ENCODE peak calls at places on chromosome 21, in six cellular contexts. R is naive thymus-derived CD8-positive, alpha-beta T cell; L is NT2/D1; K is activated CD4-positive, alpha-beta T cell treated with anti-CD3 and anti-CD28 coated beads, Interleukin-2, amount 50 U/mL, for 1 hour; F is nucleus accumbens; C is cardiac muscle cell. U is an unnamed sample.

GRCh38 chr21:34126269-34126668 is 52.9 kb downstream of the MRPS6 start:
- DNase-seq in R (peak), L (no peak), K (peak), F (peak), C (no peak), U (no peak)

GRCh38 chr21:23601549-23601948 is 2005.7 kb downstream of the MRPL39 start:
- DNase-seq in R (no peak), L (no peak), K (no peak), F (no peak), C (no peak), U (no peak)

GRCh38 chr21:45457161-45457831 is 52.3 kb downstream of the COL18A1 start:
- DNase-seq in R (no peak), L (no peak), K (no peak), F (no peak), C (no peak), U (no peak)

GRCh38 chr21:43281661-43282357 is 113.0 kb downstream of the CRYAA start:
- DNase-seq in R (no peak), L (no peak), K (no peak), F (no peak), C (no peak), U (no peak)

GRCh38 chr21:33976082-33976979 is 60.7 kb upstream of the ATP5PO start:
- DNase-seq in R (no peak), L (no peak), K (peak), F (no peak), C (peak), U (peak)

GRCh38 chr21:35149698-35150097 is 100.6 kb upstream of the RUNX1 start:
- DNase-seq in R (no peak), L (no peak), K (no peak), F (no peak), C (no peak), U (no peak)

GRCh38 chr21:31686272-31686913 is 26.9 kb downstream of the SOD1 start:
- DNase-seq in R (no peak), L (no peak), K (no peak), F (no peak), C (no peak), U (no peak)

GRCh38 chr21:25573409-25574206 is 33.7 kb downstream of the MRPL39 start:
- DNase-seq in R (peak), L (no peak), K (peak), F (no peak), C (peak), U (peak)

GRCh38 chr21:46210378-46211136 is 18.0 kb downstream of the LSS start:
- DNase-seq in R (no peak), L (no peak), K (no peak), F (no peak), C (no peak), U (no peak)

GRCh38 chr21:18382141-18382540 is 21.4 kb downstream of the TMPRSS15 start:
- DNase-seq in R (no peak), L (no peak), K (no peak), F (no peak), C (no peak), U (no peak)

GRCh38 chr21:34889287-34889536 is 159.9 kb downstream of the RUNX1 start:
- DNase-seq in R (peak), L (no peak), K (peak), F (no peak), C (peak), U (no peak)

GRCh38 chr21:40215941-40216340 is 348.7 kb downstream of the PCP4 start:
- DNase-seq in R (no peak), L (no peak), K (no peak), F (no peak), C (no peak), U (no peak)

GRCh38 chr21:44989538-44989888 is 49.7 kb downstream of the SLX9 start:
- DNase-seq in R (no peak), L (no peak), K (no peak), F (no peak), C (peak), U (no peak)

U was measured in A549.